ENCODE peak calls at places on chromosome 15, in five cellular contexts. O is GM12878, U is K562, G is HepG2, I is H1. N is an unnamed sample.
A peak's percentile ranks its signal among the peaks of the same experiment; 100 is the strongest.

GRCh38 chr15:70810916-70811578 is 42.9 kb downstream of the LARP6 start:
- DNase-seq in G (no peak), I (no peak), O (no peak), U (no peak), N (no peak)

GRCh38 chr15:48981941-48982340 is 18.2 kb upstream of the SHC4 start:
- DNase-seq in U (no peak), G (no peak), I (no peak), O (no peak), N (no peak)

GRCh38 chr15:83275412-83275811 is 9.1 kb downstream of the BNC1 start:
- DNase-seq in G (no peak), I (no peak), U (no peak), O (no peak), N (no peak)

GRCh38 chr15:85725564-85725963 is 69.2 kb downstream of the KLHL25 start:
- DNase-seq in O (no peak), U (no peak), I (no peak), G (no peak), N (no peak)

GRCh38 chr15:47813985-47814384 is 96.7 kb downstream of the SEMA6D start:
- DNase-seq in U (no peak), G (no peak), O (peak; percentile 68), I (no peak), N (no peak)

GRCh38 chr15:92690370-92690769 is 34.8 kb upstream of the FAM174B start:
- DNase-seq in U (no peak), O (no peak), I (no peak), G (no peak), N (no peak)

GRCh38 chr15:101167791-101168462 is 83.9 kb downstream of the CHSY1 start:
- DNase-seq in G (peak; percentile 57), U (peak; percentile 97), O (no peak), I (no peak), N (no peak)

GRCh38 chr15:94683912-94684311 is 452.6 kb downstream of the MCTP2 start:
- DNase-seq in O (no peak), U (no peak), I (no peak), G (no peak), N (no peak)

GRCh38 chr15:92763459-92763858 is 107.9 kb upstream of the FAM174B start:
- DNase-seq in U (no peak), I (no peak), O (no peak), G (no peak), N (no peak)

GRCh38 chr15:64717735-64718495 is 57.5 kb downstream of the RBPMS2 start:
- DNase-seq in I (no peak), G (no peak), U (no peak), O (no peak), N (no peak)
- TF ChIP-seq GABPA in I (no peak), G (no peak), U (no peak), O (no peak), N (no peak)

GRCh38 chr15:75646112-75646943 is 1.4 kb upstream of the SNX33 start:
- DNase-seq in O (no peak), I (no peak), U (no peak), G (no peak), N (no peak)

GRCh38 chr15:75648156-75649000 is 666 bp downstream of the SNX33 start:
- DNase-seq in U (peak; percentile 56), G (peak; percentile 63), I (no peak), O (no peak), N (peak; percentile 77)

GRCh38 chr15:75646944-75647364 is 758 bp upstream of the SNX33 start:
- DNase-seq in I (peak; percentile 61), O (no peak), G (no peak), U (peak; percentile 38), N (no peak)

GRCh38 chr15:75649045-75649761 is 1.5 kb downstream of the SNX33 start:
- DNase-seq in G (no peak), U (no peak), I (no peak), O (no peak), N (no peak)

DNA sequence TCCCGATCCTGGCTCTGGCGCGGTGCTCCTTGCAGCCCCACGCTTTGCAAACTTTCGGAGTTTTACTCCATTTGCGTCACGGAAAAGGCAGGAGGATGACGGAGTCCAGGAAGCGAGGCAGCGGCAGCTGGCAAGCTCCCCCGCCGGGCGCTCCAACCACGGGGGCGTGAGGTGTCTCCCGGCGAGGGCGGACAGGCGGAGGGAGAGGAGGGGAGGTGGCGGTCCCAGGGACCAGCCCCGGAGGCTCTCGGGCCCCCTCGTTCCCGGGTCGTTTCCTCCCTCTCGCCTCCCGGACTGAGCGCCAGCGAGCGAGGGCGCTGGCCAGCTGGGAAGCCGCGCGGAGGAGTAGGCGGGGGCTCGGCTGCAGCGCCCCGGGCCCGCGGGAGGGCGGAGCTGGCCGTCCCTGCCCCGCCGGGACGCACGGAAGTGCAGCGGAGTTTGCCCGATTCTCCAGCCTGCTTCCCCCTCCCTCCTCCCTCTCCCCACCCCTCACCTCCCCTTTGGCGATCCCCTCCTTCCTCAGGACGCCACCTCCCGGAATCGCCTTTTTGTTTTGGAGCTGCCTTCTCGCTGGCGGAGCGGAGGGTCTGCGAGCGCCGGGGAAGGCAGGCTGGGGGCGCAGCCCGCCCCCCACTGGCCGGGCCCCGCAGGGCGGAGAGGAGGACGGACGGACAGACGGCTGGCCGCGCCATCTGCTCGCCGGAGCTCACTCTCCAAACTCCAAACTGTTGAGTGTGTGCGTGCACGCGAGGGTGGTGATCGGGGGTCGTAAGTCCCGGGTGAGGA is at the start of gene SNX33:
- DNase-seq in O (no peak), I (peak; percentile 85), G (peak; percentile 78), U (peak; percentile 83), N (peak; percentile 94)
- TF ChIP-seq SIN3A in O (no peak), I (no peak), G (no peak), U (peak; percentile 42), N (no peak)

GRCh38 chr15:64767203-64767602 is 8.2 kb downstream of the RBPMS2 start:
- DNase-seq in I (no peak), U (peak; percentile 25), G (no peak), O (no peak), N (peak; percentile 45)
- TF ChIP-seq GABPA in I (no peak), U (no peak), G (no peak), O (no peak), N (no peak)

GRCh38 chr15:59862191-59863155 is 141.6 kb upstream of the FOXB1 start:
- DNase-seq in G (no peak), O (no peak), U (no peak), I (peak; percentile 27), N (no peak)

GRCh38 chr15:59866642-59867041 is 137.5 kb upstream of the FOXB1 start:
- DNase-seq in U (no peak), G (no peak), I (no peak), O (no peak), N (peak; percentile 40)

GRCh38 chr15:59867436-59867835 is 136.7 kb upstream of the FOXB1 start:
- DNase-seq in O (no peak), I (no peak), G (no peak), U (no peak), N (peak; percentile 27)
- TF ChIP-seq SIN3A in O (no peak), I (no peak), G (no peak), U (no peak), N (no peak)

DNA sequence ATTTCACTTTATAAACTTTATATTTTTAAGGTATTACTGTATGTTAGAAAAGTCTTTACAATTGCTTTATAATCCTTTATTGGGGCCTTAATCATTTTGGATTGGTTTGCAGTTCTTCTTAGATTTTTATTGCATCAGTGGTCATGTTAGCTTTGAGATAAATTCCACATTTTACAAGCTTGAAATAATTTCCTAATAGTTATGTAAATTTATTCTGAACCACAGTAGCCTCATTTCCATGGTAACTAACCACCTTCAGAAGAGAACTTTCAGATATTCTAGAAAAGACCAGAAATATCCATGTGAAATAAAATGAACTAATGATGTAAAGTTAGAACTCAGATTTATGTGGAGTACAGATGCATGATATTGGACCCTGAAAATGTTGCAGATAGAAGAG is 94.2 kb downstream of the NEO1 start:
- DNase-seq in U (no peak), G (no peak), O (no peak), I (no peak), N (no peak)
- TF ChIP-seq GABPA in U (no peak), G (no peak), O (no peak), I (no peak), N (no peak)

DNA sequence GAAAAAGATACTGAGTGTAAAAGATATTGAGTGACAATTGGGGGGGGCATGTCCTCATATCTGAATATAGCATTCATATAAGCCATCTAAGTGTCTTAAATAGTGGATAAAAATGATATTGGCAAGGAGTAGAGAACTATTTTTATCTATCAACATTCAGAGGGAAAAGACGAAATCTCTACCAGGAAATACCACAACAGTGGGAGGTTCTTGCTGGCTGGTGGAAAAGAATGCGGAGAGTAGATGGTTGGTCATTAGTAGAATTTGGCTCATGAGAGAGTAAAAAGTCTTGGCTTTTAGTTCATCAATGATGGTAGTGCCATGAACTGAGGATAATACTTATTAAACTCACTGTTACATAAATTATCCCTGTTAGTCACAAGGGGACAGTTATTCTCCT is 4.8 kb upstream of the TCF12 start:
- DNase-seq in I (no peak), O (no peak), G (no peak), U (peak; percentile 17), N (no peak)
- TF ChIP-seq SIN3A in I (no peak), O (no peak), G (no peak), U (no peak), N (no peak)

GRCh38 chr15:31226011-31226410 is 100.6 kb upstream of the KLF13 start:
- DNase-seq in O (no peak), U (no peak), G (no peak), I (no peak), N (no peak)

GRCh38 chr15:31227235-31227634 is 99.4 kb upstream of the KLF13 start:
- DNase-seq in I (no peak), U (no peak), O (no peak), G (no peak), N (no peak)

GRCh38 chr15:31223478-31224350 is 102.9 kb upstream of the KLF13 start:
- DNase-seq in U (no peak), O (no peak), G (no peak), I (peak; percentile 47), N (no peak)

GRCh38 chr15:31227954-31228542 is 98.6 kb upstream of the KLF13 start:
- DNase-seq in O (no peak), G (no peak), U (no peak), I (no peak), N (no peak)

DNA sequence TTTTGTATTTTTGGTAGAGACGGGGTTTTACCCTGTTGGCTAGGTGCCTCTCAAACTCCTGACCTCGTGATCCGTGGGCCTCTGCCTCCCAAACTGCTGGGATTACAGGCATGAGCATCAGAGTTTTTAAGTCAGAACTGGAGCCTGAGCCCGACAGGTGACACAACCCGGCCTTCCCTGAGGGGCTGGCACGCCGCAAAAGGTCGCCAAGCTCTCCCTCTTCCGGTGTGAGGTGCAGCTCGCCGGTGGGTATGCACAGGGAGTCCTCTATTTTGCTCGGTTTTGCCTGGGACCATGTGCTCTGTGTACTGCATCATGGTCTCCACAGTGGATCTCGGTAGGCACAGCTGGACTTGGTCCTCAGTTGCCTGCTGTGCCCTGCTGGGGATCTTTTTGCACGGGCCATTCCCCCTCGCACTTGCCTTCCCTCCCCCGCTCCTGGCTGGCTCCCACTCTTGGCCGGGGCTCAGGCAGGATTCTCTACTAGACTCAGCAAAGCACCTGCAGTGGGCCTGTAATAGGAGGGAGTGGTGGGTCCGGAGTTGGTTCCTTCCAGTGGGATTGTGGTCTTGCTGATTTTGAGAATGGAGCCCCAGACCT is 101.2 kb upstream of the KLF13 start:
- DNase-seq in U (no peak), I (no peak), G (no peak), O (no peak), N (no peak)
- TF ChIP-seq GABPA in U (no peak), I (no peak), G (no peak), O (no peak), N (no peak)